ENCODE peak calls at places on chromosomes 5 and 9, in nine cellular contexts. One of them, this sample, is unnamed.

GRCh38 chr5:110865400-110866094 is 126.7 kb downstream of the SLC25A46 start:
- DNase-seq in lower lobe of right lung: no peak
- DNase-seq in BJ: no peak
- DNase-seq in keratinocyte: no peak
- DNase-seq in right lobe of liver: no peak
- DNase-seq in kidney epithelial cell: no peak
- DNase-seq in cardiac muscle cell: peak
- DNase-seq in left ventricle myocardium inferior: no peak
- DNase-seq in brain microvascular endothelial cell: peak
- DNase-seq in this sample: no peak

GRCh38 chr5:8730194-8730593 is 815.7 kb downstream of the SEMA5A start:
- DNase-seq in lower lobe of right lung: no peak
- DNase-seq in BJ: peak
- DNase-seq in keratinocyte: no peak
- DNase-seq in right lobe of liver: no peak
- DNase-seq in kidney epithelial cell: no peak
- DNase-seq in cardiac muscle cell: no peak
- DNase-seq in left ventricle myocardium inferior: no peak
- DNase-seq in brain microvascular endothelial cell: peak
- DNase-seq in this sample: peak

GRCh38 chr9:132516911-132517310 is 65.5 kb upstream of the BARHL1 start:
- DNase-seq in lower lobe of right lung: no peak
- DNase-seq in BJ: no peak
- DNase-seq in keratinocyte: no peak
- DNase-seq in right lobe of liver: no peak
- DNase-seq in kidney epithelial cell: no peak
- DNase-seq in cardiac muscle cell: no peak
- DNase-seq in left ventricle myocardium inferior: no peak
- DNase-seq in brain microvascular endothelial cell: no peak
- DNase-seq in this sample: no peak

GRCh38 chr5:90410178-90410762 is 714 bp upstream of the CETN3 start:
- DNase-seq in lower lobe of right lung: no peak
- DNase-seq in BJ: no peak
- DNase-seq in keratinocyte: no peak
- DNase-seq in right lobe of liver: no peak
- DNase-seq in kidney epithelial cell: no peak
- DNase-seq in cardiac muscle cell: no peak
- DNase-seq in left ventricle myocardium inferior: no peak
- DNase-seq in brain microvascular endothelial cell: no peak
- DNase-seq in this sample: no peak

GRCh38 chr5:126383246-126383645 is 40.0 kb upstream of the GRAMD2B start:
- DNase-seq in lower lobe of right lung: no peak
- DNase-seq in BJ: no peak
- DNase-seq in keratinocyte: no peak
- DNase-seq in right lobe of liver: no peak
- DNase-seq in kidney epithelial cell: no peak
- DNase-seq in cardiac muscle cell: no peak
- DNase-seq in left ventricle myocardium inferior: no peak
- DNase-seq in brain microvascular endothelial cell: no peak
- DNase-seq in this sample: no peak

GRCh38 chr5:81925012-81925411 is 46.8 kb upstream of the ATG10 start:
- DNase-seq in lower lobe of right lung: no peak
- DNase-seq in BJ: no peak
- DNase-seq in keratinocyte: no peak
- DNase-seq in right lobe of liver: no peak
- DNase-seq in kidney epithelial cell: no peak
- DNase-seq in cardiac muscle cell: no peak
- DNase-seq in left ventricle myocardium inferior: no peak
- DNase-seq in brain microvascular endothelial cell: no peak
- DNase-seq in this sample: no peak

GRCh38 chr5:110884005-110884404 is 145.2 kb downstream of the SLC25A46 start:
- DNase-seq in lower lobe of right lung: no peak
- DNase-seq in BJ: no peak
- DNase-seq in keratinocyte: no peak
- DNase-seq in right lobe of liver: no peak
- DNase-seq in kidney epithelial cell: no peak
- DNase-seq in cardiac muscle cell: no peak
- DNase-seq in left ventricle myocardium inferior: no peak
- DNase-seq in brain microvascular endothelial cell: no peak
- DNase-seq in this sample: no peak

GRCh38 chr9:21001581-21001980 is 29.9 kb downstream of the HACD4 start:
- DNase-seq in lower lobe of right lung: no peak
- DNase-seq in BJ: no peak
- DNase-seq in keratinocyte: no peak
- DNase-seq in right lobe of liver: no peak
- DNase-seq in kidney epithelial cell: no peak
- DNase-seq in cardiac muscle cell: no peak
- DNase-seq in left ventricle myocardium inferior: no peak
- DNase-seq in brain microvascular endothelial cell: no peak
- DNase-seq in this sample: no peak

GRCh38 chr5:122030251-122030650 is 47.8 kb downstream of the LOX start:
- DNase-seq in lower lobe of right lung: no peak
- DNase-seq in BJ: no peak
- DNase-seq in keratinocyte: no peak
- DNase-seq in right lobe of liver: no peak
- DNase-seq in kidney epithelial cell: no peak
- DNase-seq in cardiac muscle cell: no peak
- DNase-seq in left ventricle myocardium inferior: no peak
- DNase-seq in brain microvascular endothelial cell: peak
- DNase-seq in this sample: no peak

GRCh38 chr5:57538341-57538955 is 55.8 kb upstream of the ACTBL2 start:
- DNase-seq in lower lobe of right lung: no peak
- DNase-seq in BJ: peak
- DNase-seq in keratinocyte: peak
- DNase-seq in right lobe of liver: no peak
- DNase-seq in kidney epithelial cell: peak
- DNase-seq in cardiac muscle cell: no peak
- DNase-seq in left ventricle myocardium inferior: no peak
- DNase-seq in brain microvascular endothelial cell: peak
- DNase-seq in this sample: peak

GRCh38 chr5:58458851-58459275 is 1.0 kb downstream of the PLK2 start:
- DNase-seq in lower lobe of right lung: no peak
- DNase-seq in BJ: no peak
- DNase-seq in keratinocyte: no peak
- DNase-seq in right lobe of liver: no peak
- DNase-seq in kidney epithelial cell: no peak
- DNase-seq in cardiac muscle cell: no peak
- DNase-seq in left ventricle myocardium inferior: no peak
- DNase-seq in brain microvascular endothelial cell: no peak
- DNase-seq in this sample: no peak

GRCh38 chr9:122095010-122095767 is 2.1 kb upstream of the TTLL11 start:
- DNase-seq in lower lobe of right lung: no peak
- DNase-seq in BJ: no peak
- DNase-seq in keratinocyte: no peak
- DNase-seq in right lobe of liver: peak
- DNase-seq in kidney epithelial cell: peak
- DNase-seq in cardiac muscle cell: peak
- DNase-seq in left ventricle myocardium inferior: no peak
- DNase-seq in brain microvascular endothelial cell: peak
- DNase-seq in this sample: no peak

GRCh38 chr9:93953492-93954435 is 1.4 kb downstream of the BARX1 start:
- DNase-seq in lower lobe of right lung: no peak
- DNase-seq in BJ: no peak
- DNase-seq in keratinocyte: no peak
- DNase-seq in right lobe of liver: no peak
- DNase-seq in kidney epithelial cell: no peak
- DNase-seq in cardiac muscle cell: no peak
- DNase-seq in left ventricle myocardium inferior: no peak
- DNase-seq in brain microvascular endothelial cell: no peak
- DNase-seq in this sample: no peak
- H3K4me3 ChIP-seq in lower lobe of right lung: no peak
- H3K4me3 ChIP-seq in BJ: no peak
- H3K4me3 ChIP-seq in keratinocyte: no peak
- H3K4me3 ChIP-seq in right lobe of liver: no peak
- H3K4me3 ChIP-seq in kidney epithelial cell: no peak
- H3K4me3 ChIP-seq in cardiac muscle cell: no peak
- H3K4me3 ChIP-seq in left ventricle myocardium inferior: peak
- H3K4me3 ChIP-seq in brain microvascular endothelial cell: no peak
- H3K4me3 ChIP-seq in this sample: no peak

DNA sequence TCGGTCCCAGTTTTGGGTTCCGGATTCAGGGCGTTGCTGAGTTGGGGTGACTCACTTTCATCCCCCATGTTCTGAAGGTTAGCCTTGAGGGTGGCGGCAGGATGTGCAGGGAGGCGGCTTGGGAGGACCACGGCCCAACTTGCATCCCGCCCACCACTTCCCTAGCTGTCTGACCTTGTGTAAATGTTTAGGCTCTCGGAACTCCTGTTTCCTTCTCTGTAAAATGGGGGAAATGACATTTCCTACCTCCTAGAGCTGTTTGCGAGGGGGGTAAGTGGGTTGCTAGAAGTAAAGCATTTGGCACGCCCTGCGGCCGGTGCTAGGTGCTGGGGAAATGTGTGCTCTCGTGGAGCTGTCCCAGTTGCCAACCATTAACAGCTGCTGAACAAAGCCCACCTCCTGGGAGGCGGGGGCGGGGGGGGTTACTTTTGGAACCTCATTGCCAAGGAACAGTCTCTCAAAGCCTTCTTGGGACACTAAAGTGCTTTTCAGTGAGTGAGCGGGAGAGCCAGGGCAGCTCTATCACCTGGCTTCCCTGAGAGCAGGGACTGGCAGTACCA is 27.5 kb downstream of the PTGES2 start:
- DNase-seq in lower lobe of right lung: peak
- DNase-seq in BJ: no peak
- DNase-seq in keratinocyte: no peak
- DNase-seq in right lobe of liver: peak
- DNase-seq in kidney epithelial cell: no peak
- DNase-seq in cardiac muscle cell: no peak
- DNase-seq in left ventricle myocardium inferior: no peak
- DNase-seq in brain microvascular endothelial cell: no peak
- DNase-seq in this sample: no peak
- H3K4me3 ChIP-seq in lower lobe of right lung: peak
- H3K4me3 ChIP-seq in BJ: peak
- H3K4me3 ChIP-seq in keratinocyte: no peak
- H3K4me3 ChIP-seq in right lobe of liver: peak
- H3K4me3 ChIP-seq in kidney epithelial cell: no peak
- H3K4me3 ChIP-seq in cardiac muscle cell: no peak
- H3K4me3 ChIP-seq in left ventricle myocardium inferior: peak
- H3K4me3 ChIP-seq in brain microvascular endothelial cell: peak
- H3K4me3 ChIP-seq in this sample: peak

DNA sequence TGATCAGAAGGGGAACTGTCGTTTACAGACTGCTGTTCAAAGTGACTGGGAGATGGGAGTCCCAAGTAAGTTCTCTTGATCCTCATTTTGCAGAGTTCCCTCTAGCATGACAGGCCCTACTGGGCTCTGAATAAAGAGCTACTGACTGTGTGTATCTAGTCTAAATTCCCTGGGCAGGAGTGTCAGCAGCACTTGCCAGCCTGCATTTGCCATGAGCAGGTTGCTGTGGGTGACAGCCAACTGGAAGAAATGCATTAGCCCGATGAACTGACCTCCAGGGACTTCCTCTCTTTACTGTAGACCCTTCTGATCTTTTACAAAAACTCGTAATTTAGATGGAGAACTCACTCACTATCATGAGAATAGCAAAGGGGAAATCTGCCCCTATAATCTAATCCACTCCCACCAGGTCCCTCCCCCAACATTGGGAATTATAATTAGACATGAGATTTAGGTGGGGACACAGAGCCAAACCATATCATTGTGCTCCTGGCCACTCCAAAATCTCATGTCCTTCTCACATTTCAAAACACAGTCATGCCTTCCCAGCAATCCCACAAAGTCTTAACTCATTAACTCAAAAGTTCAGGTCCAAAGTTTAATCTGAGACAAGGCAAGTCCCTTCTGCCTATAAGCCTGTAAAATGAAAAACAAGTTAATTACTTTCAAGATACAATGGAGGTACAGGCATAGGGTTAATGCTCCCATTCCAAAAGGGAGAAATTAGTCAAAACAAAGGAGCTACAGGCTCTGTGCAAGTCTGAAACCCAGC is 78.9 kb upstream of the CXCL14 start:
- DNase-seq in lower lobe of right lung: no peak
- DNase-seq in BJ: no peak
- DNase-seq in keratinocyte: no peak
- DNase-seq in right lobe of liver: no peak
- DNase-seq in kidney epithelial cell: no peak
- DNase-seq in cardiac muscle cell: no peak
- DNase-seq in left ventricle myocardium inferior: no peak
- DNase-seq in brain microvascular endothelial cell: no peak
- DNase-seq in this sample: no peak
- H3K4me3 ChIP-seq in lower lobe of right lung: no peak
- H3K4me3 ChIP-seq in BJ: no peak
- H3K4me3 ChIP-seq in keratinocyte: no peak
- H3K4me3 ChIP-seq in right lobe of liver: no peak
- H3K4me3 ChIP-seq in kidney epithelial cell: no peak
- H3K4me3 ChIP-seq in cardiac muscle cell: no peak
- H3K4me3 ChIP-seq in left ventricle myocardium inferior: no peak
- H3K4me3 ChIP-seq in brain microvascular endothelial cell: no peak
- H3K4me3 ChIP-seq in this sample: no peak

GRCh38 chr5:31236339-31236738 is 42.9 kb downstream of the CDH6 start:
- DNase-seq in lower lobe of right lung: no peak
- DNase-seq in BJ: no peak
- DNase-seq in keratinocyte: no peak
- DNase-seq in right lobe of liver: no peak
- DNase-seq in kidney epithelial cell: no peak
- DNase-seq in cardiac muscle cell: no peak
- DNase-seq in left ventricle myocardium inferior: no peak
- DNase-seq in brain microvascular endothelial cell: no peak
- DNase-seq in this sample: no peak

GRCh38 chr5:31232273-31232888 is 38.9 kb downstream of the CDH6 start:
- DNase-seq in lower lobe of right lung: no peak
- DNase-seq in BJ: no peak
- DNase-seq in keratinocyte: no peak
- DNase-seq in right lobe of liver: no peak
- DNase-seq in kidney epithelial cell: no peak
- DNase-seq in cardiac muscle cell: peak
- DNase-seq in left ventricle myocardium inferior: no peak
- DNase-seq in brain microvascular endothelial cell: peak
- DNase-seq in this sample: no peak

GRCh38 chr5:31226651-31227050 is 33.2 kb downstream of the CDH6 start:
- DNase-seq in lower lobe of right lung: no peak
- DNase-seq in BJ: no peak
- DNase-seq in keratinocyte: no peak
- DNase-seq in right lobe of liver: no peak
- DNase-seq in kidney epithelial cell: no peak
- DNase-seq in cardiac muscle cell: no peak
- DNase-seq in left ventricle myocardium inferior: no peak
- DNase-seq in brain microvascular endothelial cell: no peak
- DNase-seq in this sample: no peak

GRCh38 chr5:31235381-31235780 is 41.9 kb downstream of the CDH6 start:
- DNase-seq in lower lobe of right lung: no peak
- DNase-seq in BJ: no peak
- DNase-seq in keratinocyte: no peak
- DNase-seq in right lobe of liver: no peak
- DNase-seq in kidney epithelial cell: no peak
- DNase-seq in cardiac muscle cell: no peak
- DNase-seq in left ventricle myocardium inferior: no peak
- DNase-seq in brain microvascular endothelial cell: no peak
- DNase-seq in this sample: no peak

DNA sequence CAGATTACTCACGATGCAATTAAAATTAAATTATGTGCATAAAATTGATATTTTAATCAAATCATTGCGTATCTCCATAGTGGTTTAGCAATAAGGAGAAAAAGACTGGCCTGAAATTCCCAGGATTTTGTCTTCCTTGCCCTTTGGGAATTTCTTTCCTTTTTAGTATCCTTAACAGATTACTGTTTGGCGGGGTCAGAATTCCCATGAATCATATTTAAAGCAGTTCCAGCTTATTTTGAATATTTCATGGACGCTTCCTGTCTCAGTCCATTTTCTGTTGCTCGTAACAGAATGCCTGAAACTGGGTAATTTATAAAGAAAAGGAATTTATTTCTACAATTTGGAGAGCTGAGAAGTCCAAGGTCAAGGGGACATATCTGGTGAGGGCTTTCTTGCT is 37.7 kb downstream of the CDH6 start:
- DNase-seq in lower lobe of right lung: no peak
- DNase-seq in BJ: no peak
- DNase-seq in keratinocyte: no peak
- DNase-seq in right lobe of liver: no peak
- DNase-seq in kidney epithelial cell: no peak
- DNase-seq in cardiac muscle cell: no peak
- DNase-seq in left ventricle myocardium inferior: no peak
- DNase-seq in brain microvascular endothelial cell: no peak
- DNase-seq in this sample: no peak
- H3K4me3 ChIP-seq in lower lobe of right lung: no peak
- H3K4me3 ChIP-seq in BJ: no peak
- H3K4me3 ChIP-seq in keratinocyte: no peak
- H3K4me3 ChIP-seq in right lobe of liver: no peak
- H3K4me3 ChIP-seq in kidney epithelial cell: no peak
- H3K4me3 ChIP-seq in cardiac muscle cell: no peak
- H3K4me3 ChIP-seq in left ventricle myocardium inferior: no peak
- H3K4me3 ChIP-seq in brain microvascular endothelial cell: no peak
- H3K4me3 ChIP-seq in this sample: no peak